ENCODE peak calls at places on chromosomes 3 and 15, in six cellular contexts. One of them, this sample, is unnamed.

GRCh38 chr3:60841355-60841754 is 409.9 kb downstream of the FHIT start:
- DNase-seq in GM12891: no peak
- DNase-seq in HepG2: peak; percentile 74
- DNase-seq in K562: no peak
- DNase-seq in H1: no peak
- DNase-seq in GM12878: no peak
- DNase-seq in this sample: no peak

GRCh38 chr3:73765878-73766564 is 141.3 kb upstream of the PDZRN3 start:
- DNase-seq in GM12891: no peak
- DNase-seq in HepG2: no peak
- DNase-seq in K562: no peak
- DNase-seq in H1: no peak
- DNase-seq in GM12878: no peak
- DNase-seq in this sample: no peak

GRCh38 chr3:11944052-11944673 is 60.0 kb upstream of the SYN2 start:
- DNase-seq in GM12891: no peak
- DNase-seq in HepG2: peak; percentile 37
- DNase-seq in K562: peak; percentile 47
- DNase-seq in H1: peak; percentile 17
- DNase-seq in GM12878: no peak
- DNase-seq in this sample: no peak

GRCh38 chr3:38165722-38166387 is 518 bp downstream of the OXSR1 start:
- DNase-seq in GM12891: peak; percentile 35
- DNase-seq in HepG2: peak; percentile 31
- DNase-seq in K562: peak; percentile 77
- DNase-seq in H1: no peak
- DNase-seq in GM12878: no peak
- DNase-seq in this sample: no peak

GRCh38 chr3:186895406-186895805 is 34.9 kb upstream of the ST6GAL1 start:
- DNase-seq in GM12891: no peak
- DNase-seq in HepG2: no peak
- DNase-seq in K562: no peak
- DNase-seq in H1: no peak
- DNase-seq in GM12878: no peak
- DNase-seq in this sample: no peak

GRCh38 chr15:52523192-52523591 is 5.5 kb downstream of the MYO5A start:
- DNase-seq in GM12891: no peak
- DNase-seq in HepG2: no peak
- DNase-seq in K562: no peak
- DNase-seq in H1: no peak
- DNase-seq in GM12878: no peak
- DNase-seq in this sample: no peak

GRCh38 chr15:78201281-78202190 is 32.8 kb downstream of the ACSBG1 start:
- DNase-seq in GM12891: no peak
- DNase-seq in HepG2: no peak
- DNase-seq in K562: no peak
- DNase-seq in H1: no peak
- DNase-seq in GM12878: no peak
- DNase-seq in this sample: no peak

GRCh38 chr3:184785856-184786255 is 26.1 kb upstream of the VPS8 start:
- DNase-seq in GM12891: no peak
- DNase-seq in HepG2: no peak
- DNase-seq in K562: no peak
- DNase-seq in H1: no peak
- DNase-seq in GM12878: no peak
- DNase-seq in this sample: no peak

GRCh38 chr3:194283218-194284006 is 67.7 kb downstream of the CPN2 start:
- DNase-seq in GM12891: no peak
- DNase-seq in HepG2: no peak
- DNase-seq in K562: no peak
- DNase-seq in H1: no peak
- DNase-seq in GM12878: no peak
- DNase-seq in this sample: no peak

GRCh38 chr3:52084954-52085730 is 28.8 kb upstream of the DUSP7 start:
- DNase-seq in GM12891: no peak
- DNase-seq in HepG2: no peak
- DNase-seq in K562: no peak
- DNase-seq in H1: no peak
- DNase-seq in GM12878: no peak
- DNase-seq in this sample: no peak

GRCh38 chr15:85407421-85408269 is 27.2 kb downstream of the AKAP13 start:
- DNase-seq in GM12891: no peak
- DNase-seq in HepG2: peak; percentile 39
- DNase-seq in K562: no peak
- DNase-seq in H1: no peak
- DNase-seq in GM12878: no peak
- DNase-seq in this sample: no peak

GRCh38 chr15:58463815-58464697 is 32.3 kb downstream of the LIPC start:
- DNase-seq in GM12891: no peak
- DNase-seq in HepG2: peak; percentile 54
- DNase-seq in K562: no peak
- DNase-seq in H1: no peak
- DNase-seq in GM12878: no peak
- DNase-seq in this sample: no peak

GRCh38 chr15:93929375-93930094 is 301.8 kb upstream of the MCTP2 start:
- DNase-seq in GM12891: no peak
- DNase-seq in HepG2: no peak
- DNase-seq in K562: no peak
- DNase-seq in H1: peak; percentile 13
- DNase-seq in GM12878: no peak
- DNase-seq in this sample: no peak
- TF ChIP-seq POLR2AphosphoS5 in GM12891: no peak
- TF ChIP-seq POLR2AphosphoS5 in HepG2: no peak
- TF ChIP-seq POLR2AphosphoS5 in K562: no peak
- TF ChIP-seq POLR2AphosphoS5 in H1: no peak
- TF ChIP-seq POLR2AphosphoS5 in GM12878: no peak
- TF ChIP-seq POLR2AphosphoS5 in this sample: no peak

DNA sequence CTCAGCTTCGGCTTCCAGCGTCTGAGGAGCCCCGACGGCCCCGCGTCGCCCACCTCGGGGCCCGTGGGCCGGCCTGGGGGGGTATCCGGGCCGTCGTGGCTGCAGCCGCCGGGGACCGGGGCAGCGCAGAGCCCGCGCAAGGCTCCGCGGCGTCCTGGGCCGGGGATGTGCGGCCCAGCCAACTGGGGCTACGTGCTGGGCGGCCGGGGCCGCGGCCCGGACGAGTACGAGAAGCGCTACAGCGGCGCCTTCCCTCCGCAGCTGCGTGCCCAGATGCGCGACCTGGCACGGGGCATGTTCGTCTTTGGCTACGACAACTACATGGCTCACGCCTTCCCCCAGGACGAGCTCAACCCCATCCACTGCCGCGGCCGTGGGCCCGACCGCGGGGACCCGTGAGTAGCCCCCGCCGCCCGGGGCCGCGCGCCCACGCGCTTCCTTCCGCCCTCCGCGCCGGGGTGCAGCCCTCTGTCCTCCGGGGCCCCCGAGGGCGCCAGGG is 462 bp downstream of the EDEM1 start:
- DNase-seq in GM12891: no peak
- DNase-seq in HepG2: no peak
- DNase-seq in K562: peak; percentile 50
- DNase-seq in H1: no peak
- DNase-seq in GM12878: no peak
- DNase-seq in this sample: peak; percentile 31
- TF ChIP-seq POLR2A in GM12891: peak; percentile 11
- TF ChIP-seq POLR2A in HepG2: no peak
- TF ChIP-seq POLR2A in K562: no peak
- TF ChIP-seq POLR2A in H1: no peak
- TF ChIP-seq POLR2A in GM12878: peak; percentile 76
- TF ChIP-seq POLR2A in this sample: no peak

GRCh38 chr3:9870978-9871377 is 9.1 kb downstream of the CIDEC start:
- DNase-seq in GM12891: no peak
- DNase-seq in HepG2: peak; percentile 22
- DNase-seq in K562: no peak
- DNase-seq in H1: no peak
- DNase-seq in GM12878: no peak
- DNase-seq in this sample: no peak
- TF ChIP-seq TAF1 in GM12891: no peak
- TF ChIP-seq TAF1 in HepG2: no peak
- TF ChIP-seq TAF1 in K562: no peak
- TF ChIP-seq TAF1 in H1: no peak
- TF ChIP-seq TAF1 in GM12878: no peak
- TF ChIP-seq TAF1 in this sample: no peak

DNA sequence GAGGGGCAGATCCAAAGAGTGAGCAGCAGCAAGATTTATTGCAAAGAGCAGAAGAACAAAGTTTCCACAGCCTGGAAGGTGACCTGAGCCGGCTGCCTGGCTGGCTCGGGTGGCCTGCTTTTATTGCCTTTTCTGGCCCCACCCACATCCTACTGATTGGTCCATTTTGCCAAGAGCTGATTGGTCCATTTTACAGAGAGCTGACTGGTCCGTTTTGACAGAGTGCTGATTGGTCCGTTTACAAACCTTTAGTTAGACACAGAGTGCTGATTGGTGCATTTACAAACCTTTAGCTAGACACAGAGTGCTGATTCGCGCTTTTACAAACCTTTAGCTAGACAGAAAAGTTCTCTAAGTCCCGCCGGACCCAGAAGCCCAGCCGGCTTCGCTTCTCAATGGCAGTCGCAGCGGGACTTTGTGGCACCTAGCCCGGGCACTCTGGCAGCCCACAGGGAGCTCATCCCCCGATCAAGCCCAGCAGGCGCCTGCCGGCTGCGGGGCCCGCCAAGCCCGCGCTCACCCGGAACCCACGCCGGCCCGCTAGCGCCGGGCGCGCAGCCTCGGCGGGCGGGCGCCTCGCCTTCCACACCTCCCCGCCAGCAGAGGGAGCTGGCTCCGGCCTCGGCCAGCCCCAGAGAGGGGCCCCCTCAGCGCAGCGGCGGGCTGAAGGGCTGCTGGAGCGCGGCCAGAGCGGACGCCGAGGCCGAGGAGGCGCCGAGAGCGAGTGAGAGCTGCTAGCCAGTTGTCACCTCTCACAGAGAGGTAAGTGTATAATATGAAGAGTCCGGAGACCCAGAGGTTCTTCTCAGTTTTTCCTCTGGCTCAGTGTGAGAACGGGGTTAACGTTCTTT is 339.2 kb downstream of the CHL1 start:
- DNase-seq in GM12891: no peak
- DNase-seq in HepG2: no peak
- DNase-seq in K562: peak; percentile 6
- DNase-seq in H1: peak; percentile 17
- DNase-seq in GM12878: no peak
- DNase-seq in this sample: no peak
- TF ChIP-seq POLR2AphosphoS5 in GM12891: no peak
- TF ChIP-seq POLR2AphosphoS5 in HepG2: no peak
- TF ChIP-seq POLR2AphosphoS5 in K562: no peak
- TF ChIP-seq POLR2AphosphoS5 in H1: no peak
- TF ChIP-seq POLR2AphosphoS5 in GM12878: no peak
- TF ChIP-seq POLR2AphosphoS5 in this sample: no peak

DNA sequence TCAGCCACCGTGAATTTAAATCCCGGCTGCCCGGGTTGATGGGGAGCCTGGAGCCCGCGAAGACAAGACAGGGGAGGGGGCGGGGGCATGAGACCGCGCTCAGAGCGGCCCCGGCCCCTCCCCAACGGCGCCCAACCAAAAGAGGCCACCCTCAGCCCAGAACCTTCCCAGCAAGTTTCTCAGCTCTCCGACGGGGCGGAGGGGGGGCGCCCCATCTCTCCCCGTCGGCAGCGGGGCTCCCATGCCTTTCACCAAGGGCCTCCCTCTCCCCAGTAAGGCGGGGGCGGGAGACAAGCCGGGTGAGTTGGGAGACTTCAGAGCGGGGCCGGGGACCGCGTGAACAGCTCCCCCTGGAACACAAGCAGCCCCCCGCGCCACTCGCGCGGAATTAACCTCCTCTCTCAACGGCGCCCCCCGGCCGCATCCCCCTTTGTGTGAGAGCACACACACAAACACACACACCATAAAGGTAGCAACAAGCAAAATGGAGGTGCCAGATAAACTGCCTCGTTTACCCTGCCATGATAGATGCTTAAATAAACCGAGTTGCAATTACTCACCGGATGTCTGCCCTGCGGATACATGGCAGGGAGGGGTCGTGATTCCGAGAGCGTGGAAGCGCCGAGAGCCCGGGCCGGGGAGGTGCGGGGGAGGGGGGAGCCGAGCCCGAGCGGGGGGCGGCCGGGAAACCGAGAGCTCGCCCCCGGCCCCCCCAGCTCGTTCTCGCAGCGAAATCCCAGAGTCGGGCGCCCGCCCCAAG is 1.3 kb downstream of the TLE3 start:
- DNase-seq in GM12891: no peak
- DNase-seq in HepG2: no peak
- DNase-seq in K562: peak; percentile 66
- DNase-seq in H1: no peak
- DNase-seq in GM12878: no peak
- DNase-seq in this sample: no peak
- TF ChIP-seq POLR2A in GM12891: no peak
- TF ChIP-seq POLR2A in HepG2: no peak
- TF ChIP-seq POLR2A in K562: peak; percentile 36
- TF ChIP-seq POLR2A in H1: no peak
- TF ChIP-seq POLR2A in GM12878: no peak
- TF ChIP-seq POLR2A in this sample: peak; percentile 24

DNA sequence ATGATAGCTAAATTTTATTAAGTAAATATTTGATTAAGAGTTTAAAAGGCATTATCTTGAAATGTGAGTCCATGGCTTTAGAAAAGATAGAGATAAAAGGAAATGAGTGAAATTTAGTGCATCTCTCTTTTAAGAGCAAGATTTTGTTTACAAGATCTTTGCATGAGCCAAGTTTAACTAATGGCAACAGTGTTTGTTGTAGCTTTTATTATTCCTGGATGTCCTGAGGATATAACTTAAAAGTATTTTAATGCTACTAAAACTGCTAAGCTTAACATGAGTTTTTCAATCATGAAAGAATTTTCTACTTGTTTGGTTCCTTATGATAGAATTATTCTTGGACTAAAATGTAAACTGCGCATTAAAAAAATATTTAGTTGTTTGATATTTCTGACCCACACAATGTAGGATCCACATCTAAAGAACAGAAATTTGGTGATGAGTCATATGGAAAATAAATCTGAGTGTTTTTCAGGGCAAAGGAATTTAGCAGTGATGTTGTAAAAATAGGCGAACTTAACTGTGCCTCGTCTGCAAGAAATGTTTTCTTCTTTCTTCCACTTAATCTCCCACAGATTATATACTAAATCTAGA is 70.8 kb downstream of the RAP2B start:
- DNase-seq in GM12891: no peak
- DNase-seq in HepG2: no peak
- DNase-seq in K562: no peak
- DNase-seq in H1: no peak
- DNase-seq in GM12878: no peak
- DNase-seq in this sample: no peak
- TF ChIP-seq TAF1 in GM12891: no peak
- TF ChIP-seq TAF1 in HepG2: no peak
- TF ChIP-seq TAF1 in K562: no peak
- TF ChIP-seq TAF1 in H1: no peak
- TF ChIP-seq TAF1 in GM12878: no peak
- TF ChIP-seq TAF1 in this sample: no peak

GRCh38 chr3:152026033-152026556 is 152.7 kb downstream of the SUCNR1 start:
- DNase-seq in GM12891: no peak
- DNase-seq in HepG2: no peak
- DNase-seq in K562: peak; percentile 20
- DNase-seq in H1: no peak
- DNase-seq in GM12878: no peak
- DNase-seq in this sample: no peak
- TF ChIP-seq POLR2AphosphoS5 in GM12891: no peak
- TF ChIP-seq POLR2AphosphoS5 in HepG2: no peak
- TF ChIP-seq POLR2AphosphoS5 in K562: no peak
- TF ChIP-seq POLR2AphosphoS5 in H1: no peak
- TF ChIP-seq POLR2AphosphoS5 in GM12878: no peak
- TF ChIP-seq POLR2AphosphoS5 in this sample: no peak

DNA sequence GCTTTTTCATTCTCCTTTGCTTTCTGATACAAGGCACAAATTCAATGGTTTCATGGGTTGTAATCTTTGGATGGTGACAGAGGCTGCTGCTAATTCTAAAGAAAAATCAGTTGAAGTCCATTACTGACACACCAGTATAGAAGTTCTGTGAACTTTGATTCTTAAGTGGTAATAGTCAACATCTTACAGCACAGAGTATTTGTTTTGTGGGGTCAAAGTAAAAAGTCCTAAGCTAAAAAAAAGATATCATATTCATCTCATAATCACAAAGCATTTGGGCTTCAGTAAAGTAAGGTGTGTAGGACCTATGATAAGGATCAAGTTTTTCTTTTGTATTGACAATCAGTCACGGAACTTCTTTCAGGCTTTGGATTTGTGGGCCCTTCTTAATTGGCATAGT is 1.1 kb downstream of the ASTE1 start:
- DNase-seq in GM12891: no peak
- DNase-seq in HepG2: no peak
- DNase-seq in K562: no peak
- DNase-seq in H1: no peak
- DNase-seq in GM12878: no peak
- DNase-seq in this sample: no peak
- TF ChIP-seq POLR2A in GM12891: no peak
- TF ChIP-seq POLR2A in HepG2: peak; percentile 19
- TF ChIP-seq POLR2A in K562: no peak
- TF ChIP-seq POLR2A in H1: no peak
- TF ChIP-seq POLR2A in GM12878: no peak
- TF ChIP-seq POLR2A in this sample: no peak